ENCODE peak calls at places on chromosomes 16 and 17, in four cellular contexts. One of them, this sample, is unnamed.

GRCh38 chr17:1661045-1661444 is 11.4 kb upstream of the RILP start:
- DNase-seq in CD8-positive, alpha-beta T cell: no peak
- DNase-seq in breast epithelium: no peak
- DNase-seq in fibroblast of lung: no peak
- DNase-seq in this sample: no peak

GRCh38 chr17:57085448-57086068 is 512 bp downstream of the AKAP1 start:
- DNase-seq in breast epithelium: no peak
- DNase-seq in CD8-positive, alpha-beta T cell: peak; percentile 27
- DNase-seq in fibroblast of lung: peak; percentile 26
- DNase-seq in this sample: peak; percentile 74

GRCh38 chr17:78399693-78400144 is 21.3 kb downstream of the PGS1 start:
- DNase-seq in fibroblast of lung: no peak
- DNase-seq in breast epithelium: no peak
- DNase-seq in CD8-positive, alpha-beta T cell: no peak
- DNase-seq in this sample: no peak

GRCh38 chr16:88705076-88705684 is 1.0 kb downstream of the RNF166 start:
- DNase-seq in breast epithelium: no peak
- DNase-seq in CD8-positive, alpha-beta T cell: no peak
- DNase-seq in fibroblast of lung: no peak
- DNase-seq in this sample: peak; percentile 42

GRCh38 chr17:79592641-79593040 is 18.2 kb downstream of the RBFOX3 start:
- DNase-seq in fibroblast of lung: no peak
- DNase-seq in breast epithelium: no peak
- DNase-seq in CD8-positive, alpha-beta T cell: no peak
- DNase-seq in this sample: no peak

GRCh38 chr16:87931504-87931903 is 4.8 kb downstream of the CA5A start:
- DNase-seq in breast epithelium: no peak
- DNase-seq in fibroblast of lung: no peak
- DNase-seq in CD8-positive, alpha-beta T cell: no peak
- DNase-seq in this sample: no peak

GRCh38 chr17:21525464-21526130 is 149.4 kb downstream of the KCNJ12 start:
- DNase-seq in CD8-positive, alpha-beta T cell: no peak
- DNase-seq in fibroblast of lung: no peak
- DNase-seq in breast epithelium: no peak
- DNase-seq in this sample: peak; percentile 10

GRCh38 chr16:75044800-75045361 is 46.1 kb downstream of the ZNRF1 start:
- DNase-seq in CD8-positive, alpha-beta T cell: no peak
- DNase-seq in fibroblast of lung: peak; percentile 58
- DNase-seq in breast epithelium: peak; percentile 39
- DNase-seq in this sample: peak; percentile 67

GRCh38 chr16:2912330-2913199 is 834 bp downstream of the FLYWCH1 start:
- DNase-seq in CD8-positive, alpha-beta T cell: no peak
- DNase-seq in breast epithelium: no peak
- DNase-seq in fibroblast of lung: peak; percentile 79
- DNase-seq in this sample: peak; percentile 67

GRCh38 chr17:6366144-6366755 is 68.7 kb downstream of the AIPL1 start:
- DNase-seq in fibroblast of lung: peak; percentile 19
- DNase-seq in CD8-positive, alpha-beta T cell: no peak
- DNase-seq in breast epithelium: no peak
- DNase-seq in this sample: peak; percentile 62

GRCh38 chr16:4945560-4946502 is 8.9 kb upstream of the PPL start:
- DNase-seq in breast epithelium: peak; percentile 86
- DNase-seq in CD8-positive, alpha-beta T cell: no peak
- DNase-seq in fibroblast of lung: peak; percentile 50
- DNase-seq in this sample: no peak

GRCh38 chr17:30543456-30543855 is 66.2 kb downstream of the GOSR1 start:
- DNase-seq in breast epithelium: no peak
- DNase-seq in fibroblast of lung: no peak
- DNase-seq in CD8-positive, alpha-beta T cell: no peak
- DNase-seq in this sample: peak; percentile 53

GRCh38 chr16:84833142-84833495 is 13.3 kb downstream of the CRISPLD2 start:
- DNase-seq in fibroblast of lung: peak; percentile 85
- DNase-seq in CD8-positive, alpha-beta T cell: no peak
- DNase-seq in breast epithelium: no peak
- DNase-seq in this sample: no peak

GRCh38 chr17:45282683-45283644 is 21.1 kb upstream of the SPATA32 start:
- DNase-seq in fibroblast of lung: peak; percentile 84
- DNase-seq in CD8-positive, alpha-beta T cell: no peak
- DNase-seq in breast epithelium: no peak
- DNase-seq in this sample: peak; percentile 74

GRCh38 chr16:88754912-88755744 is 29.9 kb downstream of the PIEZO1 start:
- DNase-seq in breast epithelium: no peak
- DNase-seq in fibroblast of lung: peak; percentile 42
- DNase-seq in CD8-positive, alpha-beta T cell: no peak
- DNase-seq in this sample: peak; percentile 70

GRCh38 chr17:51169340-51169739 is 3.1 kb downstream of the NME2 start:
- DNase-seq in breast epithelium: no peak
- DNase-seq in fibroblast of lung: no peak
- DNase-seq in CD8-positive, alpha-beta T cell: no peak
- DNase-seq in this sample: no peak

GRCh38 chr16:11437069-11437468 is 91.8 kb downstream of the RMI2 start:
- DNase-seq in fibroblast of lung: no peak
- DNase-seq in breast epithelium: no peak
- DNase-seq in CD8-positive, alpha-beta T cell: no peak
- DNase-seq in this sample: no peak

GRCh38 chr16:22300427-22301071 is 3.3 kb downstream of the POLR3E start:
- DNase-seq in breast epithelium: no peak
- DNase-seq in CD8-positive, alpha-beta T cell: no peak
- DNase-seq in fibroblast of lung: peak; percentile 67
- DNase-seq in this sample: peak; percentile 63

GRCh38 chr17:33200116-33200515 is 93.0 kb downstream of the ASIC2 start:
- DNase-seq in breast epithelium: no peak
- DNase-seq in CD8-positive, alpha-beta T cell: no peak
- DNase-seq in fibroblast of lung: peak; percentile 25
- DNase-seq in this sample: peak; percentile 68

GRCh38 chr17:2058521-2059124 is 3.7 kb downstream of the HIC1 start:
- DNase-seq in CD8-positive, alpha-beta T cell: no peak
- DNase-seq in breast epithelium: no peak
- DNase-seq in fibroblast of lung: peak; percentile 81
- DNase-seq in this sample: peak; percentile 67

GRCh38 chr16:16189842-16190241 is 33.5 kb downstream of the ABCC6 start:
- DNase-seq in fibroblast of lung: no peak
- DNase-seq in CD8-positive, alpha-beta T cell: no peak
- DNase-seq in breast epithelium: no peak
- DNase-seq in this sample: no peak

GRCh38 chr16:65065031-65065430 is 56.8 kb downstream of the CDH11 start:
- DNase-seq in CD8-positive, alpha-beta T cell: no peak
- DNase-seq in breast epithelium: no peak
- DNase-seq in fibroblast of lung: no peak
- DNase-seq in this sample: no peak

GRCh38 chr17:59547131-59547915 is 18.1 kb upstream of the DHX40 start:
- DNase-seq in breast epithelium: no peak
- DNase-seq in fibroblast of lung: no peak
- DNase-seq in CD8-positive, alpha-beta T cell: no peak
- DNase-seq in this sample: no peak

DNA sequence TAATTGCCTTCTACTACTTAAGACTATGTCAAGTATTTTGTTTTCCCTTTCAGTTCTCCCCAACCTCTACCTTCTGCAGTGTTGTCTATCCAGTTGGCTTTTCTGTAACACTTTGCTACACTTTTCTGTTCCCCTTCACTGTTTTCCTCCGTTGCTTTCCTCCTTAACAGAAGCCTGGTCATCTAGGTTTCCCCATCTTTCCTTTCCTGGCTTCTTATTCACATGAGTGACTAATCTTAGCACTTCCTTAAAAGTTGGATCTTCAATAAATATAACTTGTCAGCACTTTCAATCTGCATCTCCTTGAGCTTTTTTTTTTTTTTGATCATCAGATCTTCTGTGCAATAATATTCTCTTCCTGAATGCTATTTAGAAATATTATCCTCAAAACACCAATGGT is 2.8 kb upstream of the SLFN11 start:
- DNase-seq in breast epithelium: no peak
- DNase-seq in CD8-positive, alpha-beta T cell: no peak
- DNase-seq in fibroblast of lung: peak; percentile 31
- DNase-seq in this sample: peak; percentile 40
- H3K4me3 ChIP-seq in breast epithelium: no peak overlapping the region
- H3K4me3 ChIP-seq in CD8-positive, alpha-beta T cell: no peak overlapping the region
- H3K4me3 ChIP-seq in fibroblast of lung: no peak overlapping the region
- H3K4me3 ChIP-seq in this sample: no peak overlapping the region

GRCh38 chr16:1763521-1764511 is 7.5 kb downstream of the NME3 start:
- DNase-seq in breast epithelium: no peak
- DNase-seq in CD8-positive, alpha-beta T cell: no peak
- DNase-seq in fibroblast of lung: peak; percentile 25
- DNase-seq in this sample: peak; percentile 43
- TF ChIP-seq CTCF in breast epithelium: no peak
- TF ChIP-seq CTCF in CD8-positive, alpha-beta T cell: no peak
- TF ChIP-seq CTCF in fibroblast of lung: no peak
- TF ChIP-seq CTCF in this sample: peak; percentile 14

DNA sequence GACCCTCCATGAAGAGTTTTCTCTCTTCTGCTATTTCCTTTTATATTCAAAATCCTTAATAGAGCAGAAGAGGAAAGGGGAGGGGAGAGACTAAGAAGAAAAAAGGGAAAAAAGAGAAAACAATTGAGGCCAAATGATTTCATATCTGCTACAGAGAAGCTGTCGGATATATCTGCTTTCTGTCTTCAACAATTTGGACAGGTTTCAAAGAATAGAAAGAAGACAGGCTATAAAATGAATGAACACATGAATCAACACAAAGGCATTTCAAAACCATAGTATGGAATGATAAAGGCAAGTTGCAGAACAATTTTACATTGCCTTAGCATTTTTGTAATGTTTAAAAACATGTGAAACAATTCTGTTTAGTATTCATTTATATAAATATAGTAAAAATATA is 4.7 kb upstream of the CMTR2 start:
- DNase-seq in breast epithelium: no peak
- DNase-seq in fibroblast of lung: no peak
- DNase-seq in CD8-positive, alpha-beta T cell: no peak
- DNase-seq in this sample: no peak
- H3K4me3 ChIP-seq in breast epithelium: no peak overlapping the region
- H3K4me3 ChIP-seq in fibroblast of lung: no peak overlapping the region
- H3K4me3 ChIP-seq in CD8-positive, alpha-beta T cell: no peak overlapping the region
- H3K4me3 ChIP-seq in this sample: no peak overlapping the region

DNA sequence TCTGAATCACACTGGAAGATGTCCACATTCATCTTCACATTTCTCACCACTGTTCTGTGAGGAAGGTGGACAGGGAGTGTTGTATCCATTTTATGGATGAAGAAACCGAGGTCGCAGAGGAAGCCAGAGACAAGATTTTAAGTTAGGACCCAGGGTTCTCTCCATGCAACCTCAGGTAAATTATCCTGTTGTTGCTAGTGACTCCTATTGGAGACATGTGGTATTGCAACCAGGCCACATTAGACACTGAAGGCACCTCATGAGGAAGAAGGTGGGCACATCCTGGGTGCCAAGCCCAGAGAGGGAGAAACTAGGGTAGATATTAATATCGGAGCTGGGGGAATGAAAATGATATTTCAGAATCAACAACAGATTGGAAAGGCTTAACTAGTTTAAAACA is 8.5 kb upstream of the WNT9B start:
- DNase-seq in CD8-positive, alpha-beta T cell: no peak
- DNase-seq in breast epithelium: no peak
- DNase-seq in fibroblast of lung: no peak
- DNase-seq in this sample: no peak
- TF ChIP-seq CTCF in CD8-positive, alpha-beta T cell: peak; percentile 28
- TF ChIP-seq CTCF in breast epithelium: no peak
- TF ChIP-seq CTCF in fibroblast of lung: peak; percentile 46
- TF ChIP-seq CTCF in this sample: peak; percentile 47

GRCh38 chr16:85911531-85911930 is 12.6 kb downstream of the IRF8 start:
- DNase-seq in fibroblast of lung: no peak
- DNase-seq in breast epithelium: no peak
- DNase-seq in CD8-positive, alpha-beta T cell: no peak
- DNase-seq in this sample: no peak
- H3K4me3 ChIP-seq in fibroblast of lung: no peak overlapping the region
- H3K4me3 ChIP-seq in breast epithelium: no peak overlapping the region
- H3K4me3 ChIP-seq in CD8-positive, alpha-beta T cell: no peak overlapping the region
- H3K4me3 ChIP-seq in this sample: no peak overlapping the region

DNA sequence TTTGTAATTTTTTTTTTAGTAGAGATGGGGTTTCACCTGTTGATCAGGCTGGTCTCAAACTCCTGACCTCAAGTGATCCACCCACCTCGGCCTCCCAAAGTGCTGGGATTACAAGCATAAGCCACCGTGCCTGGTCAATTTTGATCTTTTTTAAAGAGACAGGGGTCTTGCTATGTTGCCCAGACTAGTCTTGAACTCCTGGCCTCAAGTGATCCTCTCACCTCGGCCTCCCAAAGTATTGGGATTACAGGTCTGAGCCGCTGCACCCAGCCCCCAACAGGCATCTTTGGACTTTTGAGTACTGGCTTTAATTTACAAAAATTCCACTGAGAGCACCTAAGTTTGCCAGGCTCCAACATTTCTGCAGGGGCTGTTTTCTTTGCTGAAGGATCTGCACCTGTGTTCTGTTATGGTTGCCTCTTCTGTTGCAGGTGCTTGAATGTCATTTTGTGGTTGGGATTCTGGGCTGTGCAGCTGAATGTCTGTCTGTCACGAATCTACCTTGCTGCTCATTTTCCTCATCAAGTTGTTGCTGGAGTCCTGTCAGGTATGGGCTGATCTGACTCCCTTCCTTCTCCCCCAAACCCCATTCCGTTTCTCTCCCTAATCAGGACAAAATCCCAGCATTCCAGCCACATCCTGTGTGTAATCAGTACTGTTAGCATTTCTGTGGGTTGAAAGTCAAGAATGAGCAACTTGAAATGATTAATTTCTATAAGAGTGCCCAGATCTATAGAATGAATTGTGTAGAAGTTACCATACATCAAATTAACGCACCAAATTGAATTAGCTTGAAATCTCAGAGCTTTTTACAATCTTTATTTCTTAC is 8.5 kb downstream of the G6PC1 start:
- DNase-seq in breast epithelium: no peak
- DNase-seq in fibroblast of lung: no peak
- DNase-seq in CD8-positive, alpha-beta T cell: no peak
- DNase-seq in this sample: no peak
- TF ChIP-seq CTCF in breast epithelium: no peak
- TF ChIP-seq CTCF in fibroblast of lung: no peak
- TF ChIP-seq CTCF in CD8-positive, alpha-beta T cell: no peak
- TF ChIP-seq CTCF in this sample: no peak

GRCh38 chr17:81150379-81151038 is 14.8 kb upstream of the PVALEF start:
- DNase-seq in CD8-positive, alpha-beta T cell: no peak
- DNase-seq in fibroblast of lung: no peak
- DNase-seq in breast epithelium: no peak
- DNase-seq in this sample: no peak

GRCh38 chr17:81154961-81155360 is 10.3 kb upstream of the PVALEF start:
- DNase-seq in breast epithelium: no peak
- DNase-seq in fibroblast of lung: no peak
- DNase-seq in CD8-positive, alpha-beta T cell: no peak
- DNase-seq in this sample: no peak

GRCh38 chr17:81153340-81153803 is 11.9 kb upstream of the PVALEF start:
- DNase-seq in fibroblast of lung: peak; percentile 18
- DNase-seq in CD8-positive, alpha-beta T cell: no peak
- DNase-seq in breast epithelium: no peak
- DNase-seq in this sample: peak; percentile 21

GRCh38 chr17:81151039-81151677 is 14.1 kb upstream of the PVALEF start:
- DNase-seq in breast epithelium: no peak
- DNase-seq in CD8-positive, alpha-beta T cell: no peak
- DNase-seq in fibroblast of lung: no peak
- DNase-seq in this sample: no peak

GRCh38 chr17:81152288-81152848 is 12.9 kb upstream of the PVALEF start:
- DNase-seq in CD8-positive, alpha-beta T cell: no peak
- DNase-seq in breast epithelium: no peak
- DNase-seq in fibroblast of lung: no peak
- DNase-seq in this sample: no peak
- H3K4me3 ChIP-seq in CD8-positive, alpha-beta T cell: no peak overlapping the region
- H3K4me3 ChIP-seq in breast epithelium: no peak overlapping the region
- H3K4me3 ChIP-seq in fibroblast of lung: no peak overlapping the region
- H3K4me3 ChIP-seq in this sample: no peak overlapping the region

This sample was measured in foreskin fibroblast.